ENCODE peak calls at places on chromosomes 3 and 15, in eight cellular contexts. One of them, this sample, is unnamed.

GRCh38 chr3:82875401-82875800 is 1114.0 kb upstream of the GBE1 start:
- DNase-seq in EL: no peak
- DNase-seq in tibial artery: no peak
- DNase-seq in effector memory CD8-positive, alpha-beta T cell: no peak
- DNase-seq in small intestine: no peak
- DNase-seq in DND-41: no peak
- DNase-seq in dermis microvascular lymphatic vessel endothelial cell: no peak
- DNase-seq in RCC 7860: no peak
- DNase-seq in this sample: no peak

GRCh38 chr3:161558256-161558655 is 61.6 kb downstream of the OTOL1 start:
- DNase-seq in tibial artery: no peak
- DNase-seq in dermis microvascular lymphatic vessel endothelial cell: no peak
- DNase-seq in EL: no peak
- DNase-seq in small intestine: no peak
- DNase-seq in effector memory CD8-positive, alpha-beta T cell: no peak
- DNase-seq in RCC 7860: peak
- DNase-seq in DND-41: peak
- DNase-seq in this sample: no peak

GRCh38 chr3:15572138-15572537 is 29.2 kb downstream of the HACL1 start:
- DNase-seq in small intestine: no peak
- DNase-seq in RCC 7860: no peak
- DNase-seq in EL: no peak
- DNase-seq in dermis microvascular lymphatic vessel endothelial cell: no peak
- DNase-seq in DND-41: no peak
- DNase-seq in tibial artery: no peak
- DNase-seq in effector memory CD8-positive, alpha-beta T cell: no peak
- DNase-seq in this sample: no peak

GRCh38 chr15:76460347-76460746 is 123.8 kb downstream of the ISL2 start:
- DNase-seq in EL: no peak
- DNase-seq in tibial artery: no peak
- DNase-seq in effector memory CD8-positive, alpha-beta T cell: no peak
- DNase-seq in DND-41: no peak
- DNase-seq in small intestine: no peak
- DNase-seq in RCC 7860: no peak
- DNase-seq in dermis microvascular lymphatic vessel endothelial cell: no peak
- DNase-seq in this sample: no peak

GRCh38 chr3:162799910-162800309 is 1303.3 kb downstream of the OTOL1 start:
- DNase-seq in DND-41: no peak
- DNase-seq in RCC 7860: peak
- DNase-seq in dermis microvascular lymphatic vessel endothelial cell: no peak
- DNase-seq in tibial artery: no peak
- DNase-seq in effector memory CD8-positive, alpha-beta T cell: no peak
- DNase-seq in EL: no peak
- DNase-seq in small intestine: no peak
- DNase-seq in this sample: no peak

GRCh38 chr3:188900421-188900941 is 271.3 kb upstream of the TPRG1 start:
- DNase-seq in DND-41: no peak
- DNase-seq in EL: peak
- DNase-seq in RCC 7860: peak
- DNase-seq in dermis microvascular lymphatic vessel endothelial cell: peak
- DNase-seq in small intestine: no peak
- DNase-seq in tibial artery: no peak
- DNase-seq in effector memory CD8-positive, alpha-beta T cell: no peak
- DNase-seq in this sample: no peak

GRCh38 chr3:143067201-143067600 is 52.4 kb upstream of the CHST2 start:
- DNase-seq in RCC 7860: no peak
- DNase-seq in small intestine: no peak
- DNase-seq in effector memory CD8-positive, alpha-beta T cell: no peak
- DNase-seq in tibial artery: no peak
- DNase-seq in DND-41: no peak
- DNase-seq in dermis microvascular lymphatic vessel endothelial cell: no peak
- DNase-seq in EL: no peak
- DNase-seq in this sample: no peak

GRCh38 chr15:99631256-99631655 is 65.5 kb downstream of the MEF2A start:
- DNase-seq in RCC 7860: no peak
- DNase-seq in dermis microvascular lymphatic vessel endothelial cell: no peak
- DNase-seq in tibial artery: no peak
- DNase-seq in DND-41: no peak
- DNase-seq in effector memory CD8-positive, alpha-beta T cell: no peak
- DNase-seq in EL: no peak
- DNase-seq in small intestine: peak
- DNase-seq in this sample: no peak

GRCh38 chr15:23866832-23867231 is 179.7 kb upstream of the NDN start:
- DNase-seq in tibial artery: no peak
- DNase-seq in RCC 7860: no peak
- DNase-seq in small intestine: peak
- DNase-seq in DND-41: peak
- DNase-seq in dermis microvascular lymphatic vessel endothelial cell: no peak
- DNase-seq in EL: no peak
- DNase-seq in effector memory CD8-positive, alpha-beta T cell: no peak
- DNase-seq in this sample: no peak

GRCh38 chr15:82045179-82045891 is 483 bp downstream of the MEX3B start:
- DNase-seq in tibial artery: peak
- DNase-seq in effector memory CD8-positive, alpha-beta T cell: no peak
- DNase-seq in DND-41: peak
- DNase-seq in small intestine: no peak
- DNase-seq in dermis microvascular lymphatic vessel endothelial cell: no peak
- DNase-seq in EL: peak
- DNase-seq in RCC 7860: no peak
- DNase-seq in this sample: peak

GRCh38 chr15:79778378-79778990 is 118.3 kb downstream of the MTHFS start:
- DNase-seq in RCC 7860: no peak
- DNase-seq in EL: no peak
- DNase-seq in tibial artery: no peak
- DNase-seq in DND-41: no peak
- DNase-seq in dermis microvascular lymphatic vessel endothelial cell: no peak
- DNase-seq in effector memory CD8-positive, alpha-beta T cell: no peak
- DNase-seq in small intestine: no peak
- DNase-seq in this sample: no peak

GRCh38 chr3:76203578-76203977 is 418.2 kb upstream of the ZNF717 start:
- DNase-seq in DND-41: no peak
- DNase-seq in small intestine: no peak
- DNase-seq in EL: no peak
- DNase-seq in RCC 7860: no peak
- DNase-seq in effector memory CD8-positive, alpha-beta T cell: no peak
- DNase-seq in dermis microvascular lymphatic vessel endothelial cell: no peak
- DNase-seq in tibial artery: no peak
- DNase-seq in this sample: no peak

GRCh38 chr15:63491116-63491817 is 13.1 kb upstream of the USP3 start:
- DNase-seq in dermis microvascular lymphatic vessel endothelial cell: no peak
- DNase-seq in EL: no peak
- DNase-seq in effector memory CD8-positive, alpha-beta T cell: no peak
- DNase-seq in tibial artery: no peak
- DNase-seq in DND-41: no peak
- DNase-seq in RCC 7860: no peak
- DNase-seq in small intestine: no peak
- DNase-seq in this sample: peak

This sample was measured in activated effector memory CD4-positive, alpha-beta T cell treated with anti-CD3 and anti-CD28 coated beads, Interleukin-2, amount 50 U/mL, for 16 hours.